ENCODE peak calls at places on chromosomes 4 and X, in ten cellular contexts. L is mesenchymal stem cell; C is uterus; V is H54; Y is HS-5; B is hippocampal formation; A is T-helper 9 cell; U is stimulated activated CD4-positive, alpha-beta T cell treated with anti-CD3 and anti-CD28 coated beads, TNF-alpha, amount 100 ng/mL, for 24 hours; Z is astrocyte; P is HFFc6. Q is an unnamed sample.

GRCh38 chr4:139684351-139684750 is 18.7 kb downstream of the MGST2 start:
- DNase-seq in L (no peak), A (no peak), Y (no peak), V (no peak), P (no peak), Z (no peak), U (no peak), C (no peak), B (no peak), Q (no peak)

GRCh38 chrX:109889289-109890006 is 113.5 kb upstream of the TMEM164 start:
- DNase-seq in Z (no peak), B (no peak), V (no peak), U (no peak), Y (no peak), C (no peak), P (peak), A (no peak), L (peak), Q (peak)

GRCh38 chr4:39970559-39971270 is 7.0 kb downstream of the PDS5A start:
- DNase-seq in V (no peak), B (no peak), C (no peak), Z (peak), A (no peak), L (no peak), Y (no peak), U (no peak), P (no peak), Q (peak)

GRCh38 chr4:8188743-8189550 is 10.1 kb upstream of the SH3TC1 start:
- DNase-seq in B (peak), C (no peak), P (no peak), U (no peak), Y (no peak), L (no peak), Z (no peak), A (no peak), V (no peak), Q (no peak)

GRCh38 chr4:171954650-171955049 is 141.4 kb downstream of the GALNTL6 start:
- DNase-seq in Y (peak), V (no peak), C (no peak), B (no peak), A (no peak), P (no peak), U (no peak), Z (no peak), L (peak), Q (peak)

GRCh38 chr4:151202381-151202780 is 74.6 kb upstream of the PRSS48 start:
- DNase-seq in A (no peak), Z (no peak), P (no peak), C (no peak), L (no peak), V (no peak), Y (no peak), U (no peak), B (no peak), Q (no peak)

GRCh38 chrX:74925210-74926088 is at the start of gene NEXMIF:
- DNase-seq in B (peak), Z (peak), C (peak), A (no peak), P (no peak), U (peak), Y (peak), L (peak), V (no peak), Q (no peak)

GRCh38 chr4:141246243-141246642 is 25.5 kb downstream of the ZNF330 start:
- DNase-seq in L (peak), U (no peak), C (no peak), Y (peak), B (no peak), A (no peak), Z (peak), P (peak), V (no peak), Q (peak)

GRCh38 chr4:161629694-161630441 is 533.9 kb downstream of the FSTL5 start:
- DNase-seq in Y (no peak), V (no peak), A (no peak), L (peak), P (no peak), U (no peak), B (no peak), C (no peak), Z (peak), Q (no peak)

GRCh38 chr4:38590017-38590416 is 74.0 kb upstream of the KLF3 start:
- DNase-seq in C (no peak), P (no peak), A (no peak), B (no peak), L (no peak), Y (no peak), U (no peak), Z (no peak), V (no peak), Q (no peak)

GRCh38 chr4:95087657-95088455 is 330.1 kb downstream of the BMPR1B start:
- DNase-seq in L (peak), P (no peak), B (no peak), A (no peak), C (no peak), Z (peak), U (no peak), Y (no peak), V (no peak), Q (no peak)

GRCh38 chr4:159547645-159548308 is 444.9 kb downstream of the RAPGEF2 start:
- DNase-seq in B (no peak), A (no peak), Y (peak), L (no peak), Z (peak), V (no peak), C (no peak), P (no peak), U (no peak), Q (no peak)

GRCh38 chr4:120009731-120010130 is 56.9 kb downstream of the MAD2L1 start:
- DNase-seq in P (peak), A (no peak), B (no peak), V (no peak), U (no peak), Z (peak), Y (peak), C (no peak), L (peak), Q (no peak)

GRCh38 chr4:101286663-101287062 is 60.7 kb downstream of the PPP3CA start:
- DNase-seq in Y (no peak), Z (no peak), V (no peak), A (no peak), P (no peak), C (no peak), L (no peak), U (no peak), B (no peak), Q (no peak)

GRCh38 chr4:94826206-94826605 is 68.5 kb downstream of the BMPR1B start:
- DNase-seq in V (no peak), A (no peak), C (no peak), P (no peak), Z (no peak), L (no peak), Y (no peak), U (no peak), B (no peak), Q (no peak)

GRCh38 chrX:18899796-18900380 is 84.0 kb downstream of the PHKA2 start:
- DNase-seq in P (no peak), Z (no peak), U (no peak), A (no peak), Y (no peak), V (no peak), B (no peak), L (peak), C (no peak), Q (peak)

GRCh38 chr4:2927696-2928075 is 35.5 kb downstream of the NOP14 start:
- DNase-seq in Z (no peak), P (no peak), L (no peak), U (no peak), Y (no peak), C (peak), B (no peak), A (no peak), V (no peak), Q (no peak)

GRCh38 chr4:152485726-152486276 is 50.1 kb downstream of the FBXW7 start:
- DNase-seq in A (no peak), C (no peak), V (no peak), U (no peak), Y (peak), B (no peak), P (peak), L (peak), Z (peak), Q (no peak)

GRCh38 chr4:5300275-5300674 is 249.0 kb downstream of the STK32B start:
- DNase-seq in Z (no peak), Y (no peak), C (no peak), P (no peak), A (no peak), L (no peak), U (no peak), B (no peak), V (no peak), Q (no peak)

GRCh38 chrX:49064303-49064702 is 5.5 kb downstream of the CCDC120 start:
- DNase-seq in C (no peak), A (no peak), P (no peak), V (no peak), Y (no peak), U (no peak), B (no peak), L (no peak), Z (no peak), Q (no peak)

GRCh38 chrX:154734101-154734781 is 16.6 kb downstream of the GAB3 start:
- DNase-seq in A (no peak), C (peak), V (no peak), P (peak), U (no peak), L (peak), B (no peak), Z (peak), Y (no peak), Q (no peak)

GRCh38 chr4:3074846-3075651 is 568 bp downstream of the HTT start:
- DNase-seq in U (peak), P (peak), Z (peak), C (peak), Y (peak), L (peak), V (peak), B (no peak), A (peak), Q (peak)

GRCh38 chr4:12146349-12146748 is 717.7 kb upstream of the HS3ST1 start:
- DNase-seq in Z (no peak), P (no peak), V (no peak), B (no peak), U (no peak), Y (no peak), L (no peak), C (no peak), A (no peak), Q (no peak)

GRCh38 chr4:168553714-168554370 is 57.0 kb downstream of the PALLD start:
- DNase-seq in B (no peak), A (no peak), Z (no peak), Y (no peak), U (no peak), V (no peak), L (no peak), P (no peak), C (no peak), Q (no peak)

GRCh38 chr4:71026086-71026485 is 32.6 kb downstream of the DCK start:
- DNase-seq in B (no peak), P (peak), L (peak), V (no peak), A (no peak), Y (peak), C (no peak), Z (peak), U (no peak), Q (no peak)

GRCh38 chr4:159983080-159983479 is 880.2 kb downstream of the RAPGEF2 start:
- DNase-seq in C (no peak), V (no peak), Z (peak), Y (peak), A (no peak), B (no peak), L (no peak), P (no peak), U (no peak), Q (no peak)

GRCh38 chr4:75229783-75230570 is 284.2 kb downstream of the RCHY1 start:
- DNase-seq in A (no peak), V (no peak), L (peak), Z (no peak), P (no peak), U (no peak), Y (no peak), B (no peak), C (no peak), Q (no peak)

GRCh38 chrX:129593137-129593536 is 53.1 kb downstream of the OCRL start:
- DNase-seq in P (no peak), Y (no peak), U (no peak), A (no peak), B (no peak), L (no peak), V (no peak), Z (no peak), C (no peak), Q (peak)

GRCh38 chr4:37568494-37568893 is 117.7 kb downstream of the RELL1 start:
- DNase-seq in A (no peak), B (no peak), U (no peak), Y (no peak), P (no peak), Z (no peak), C (no peak), L (no peak), V (no peak), Q (no peak)

GRCh38 chrX:15747626-15748173 is 9.6 kb downstream of the CA5B start:
- DNase-seq in Z (no peak), A (no peak), C (no peak), Y (no peak), V (no peak), L (no peak), U (no peak), B (no peak), P (no peak), Q (peak)

GRCh38 chrX:102712967-102713677 is 874 bp downstream of the GPRASP2 start:
- DNase-seq in C (peak), L (peak), Z (peak), P (peak), U (no peak), Y (no peak), V (peak), A (no peak), B (peak), Q (peak)

GRCh38 chr4:16693641-16694040 is 204.8 kb downstream of the LDB2 start:
- DNase-seq in P (no peak), Z (no peak), L (no peak), A (no peak), V (no peak), B (no peak), Y (no peak), U (no peak), C (no peak), Q (peak)

GRCh38 chr4:168220893-168221292 is 97.7 kb downstream of the DDX60 start:
- DNase-seq in B (no peak), L (no peak), P (no peak), Z (peak), Y (peak), A (no peak), U (no peak), V (no peak), C (no peak), Q (no peak)

GRCh38 chrX:129779747-129780146 is at the start of gene SASH3:
- DNase-seq in B (no peak), Z (no peak), Y (no peak), A (peak), C (no peak), V (no peak), P (no peak), U (peak), L (no peak), Q (no peak)